ENCODE peak calls at places on chromosomes 2 and 18, in five cellular contexts. Y is HAP-1; L is uterus; J is GM23248; W is CD4-positive, alpha-beta memory T cell. K is an unnamed sample. For H3K36me3, the result is how much of the 10 kb centered on the place peaks cover.

GRCh38 chr2:55779459-55780421 is 86.1 kb upstream of the PNPT1 start:
- DNase-seq in Y (no peak), L (no peak), J (peak), W (no peak), K (peak)

GRCh38 chr2:167127135-167127534 is 238.9 kb downstream of the XIRP2 start:
- DNase-seq in Y (no peak), L (no peak), J (peak), W (no peak), K (no peak)

GRCh38 chr2:157938556-157938955 is 62.4 kb upstream of the ACVR1 start:
- DNase-seq in Y (no peak), L (no peak), J (no peak), W (no peak), K (no peak)

GRCh38 chr2:19722486-19723420 is 179.0 kb downstream of the TTC32 start:
- DNase-seq in Y (no peak), L (no peak), J (no peak), W (no peak), K (no peak)

GRCh38 chr2:191601060-191601459 is 76.9 kb upstream of the NABP1 start:
- DNase-seq in Y (no peak), L (no peak), J (no peak), W (no peak), K (no peak)

GRCh38 chr2:135183822-135184221 is 131.7 kb downstream of the RAB3GAP1 start:
- DNase-seq in Y (no peak), L (no peak), J (no peak), W (no peak), K (no peak)

GRCh38 chr2:201674794-201675193 is 23.6 kb downstream of the MPP4 start:
- DNase-seq in Y (no peak), L (no peak), J (no peak), W (no peak), K (no peak)

GRCh38 chr2:198873771-198874501 is 583.8 kb downstream of the SATB2 start:
- DNase-seq in Y (no peak), L (no peak), J (peak), W (no peak), K (no peak)

GRCh38 chr2:13401312-13401711 is 684.6 kb downstream of the TRIB2 start:
- DNase-seq in Y (no peak), L (no peak), J (no peak), W (no peak), K (no peak)

GRCh38 chr2:225074919-225075681 is 32.8 kb upstream of the DOCK10 start:
- DNase-seq in Y (no peak), L (no peak), J (peak), W (no peak), K (no peak)

GRCh38 chr18:2905802-2906521 is 59.2 kb downstream of the EMILIN2 start:
- DNase-seq in Y (no peak), L (peak), J (peak), W (peak), K (peak)

GRCh38 chr18:7084766-7085080 is 32.9 kb downstream of the LAMA1 start:
- DNase-seq in Y (no peak), L (no peak), J (peak), W (no peak), K (no peak)

GRCh38 chr2:83879127-83879526 is 580.0 kb downstream of the SUCLG1 start:
- DNase-seq in Y (no peak), L (no peak), J (no peak), W (no peak), K (no peak)

GRCh38 chr2:27566628-27567027 is 16.2 kb upstream of the ZNF512 start:
- DNase-seq in Y (no peak), L (no peak), J (peak), W (no peak), K (no peak)

GRCh38 chr18:36284671-36285295 is 12.7 kb upstream of the FHOD3 start:
- DNase-seq in Y (peak), L (peak), J (peak), W (peak), K (no peak)

GRCh38 chr2:240964854-240965295 is 33.5 kb upstream of the SNED1 start:
- DNase-seq in Y (peak), L (peak), J (no peak), W (no peak), K (no peak)

GRCh38 chr2:102592601-102593000 is 26.8 kb upstream of the SLC9A2 start:
- DNase-seq in Y (peak), L (no peak), J (peak), W (no peak), K (no peak)

GRCh38 chr2:20455076-20455587 is 8.3 kb downstream of the RHOB start:
- DNase-seq in Y (no peak), L (peak), J (no peak), W (no peak), K (no peak)

GRCh38 chr2:67340118-67341011 is 56.8 kb upstream of the ETAA1 start:
- DNase-seq in Y (no peak), L (no peak), J (peak), W (no peak), K (no peak)

GRCh38 chr2:67338601-67339233 is 58.4 kb upstream of the ETAA1 start:
- DNase-seq in Y (no peak), L (no peak), J (no peak), W (no peak), K (no peak)

GRCh38 chr2:67339234-67339885 is 57.8 kb upstream of the ETAA1 start:
- DNase-seq in Y (no peak), L (no peak), J (no peak), W (no peak), K (no peak)

GRCh38 chr2:67341012-67341318 is 56.2 kb upstream of the ETAA1 start:
- DNase-seq in Y (no peak), L (no peak), J (no peak), W (no peak), K (no peak)

GRCh38 chr2:67337903-67338302 is 59.2 kb upstream of the ETAA1 start:
- DNase-seq in Y (no peak), L (no peak), J (no peak), W (no peak), K (no peak)
- H3K36me3 ChIP-seq in Y (under half), L (under half), J (under half), W (under half), K (under half)

DNA sequence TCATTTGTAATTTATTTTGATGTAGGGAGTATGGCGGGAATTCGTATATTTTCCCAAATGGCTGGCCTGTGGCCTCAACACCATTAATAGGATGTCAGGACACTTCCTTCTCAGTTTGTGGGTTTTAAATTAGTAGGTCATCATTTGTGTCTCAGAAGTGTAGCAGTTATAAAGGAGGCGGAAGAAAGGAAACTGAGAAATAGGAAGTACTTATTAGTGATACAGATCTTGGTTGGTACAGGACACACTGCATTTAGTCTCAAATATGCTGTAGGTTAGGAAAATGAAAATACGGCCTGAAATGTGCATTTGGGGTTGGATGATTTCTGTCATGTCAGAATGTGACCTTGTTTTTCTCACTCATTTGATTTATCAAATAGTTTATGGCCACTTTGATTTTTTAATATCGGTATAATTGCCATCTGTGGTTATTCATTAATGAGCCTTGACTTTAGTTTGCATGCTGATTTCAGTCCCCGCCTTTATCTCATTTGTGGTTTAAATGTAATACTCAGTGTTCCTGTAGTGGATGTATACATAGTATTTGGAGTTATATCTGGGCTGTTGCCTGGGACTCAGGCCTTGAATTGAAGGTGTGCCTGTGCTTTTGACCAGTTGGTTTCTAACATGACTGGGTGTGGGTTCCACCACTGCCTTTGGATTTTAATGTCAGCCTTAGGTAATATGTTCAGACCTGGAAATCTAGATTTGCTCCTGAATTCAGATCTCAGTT is 31.4 kb downstream of the ZCCHC2 start:
- DNase-seq in Y (no peak), L (no peak), J (no peak), W (no peak), K (no peak)
- H3K36me3 ChIP-seq in Y (under half), L (under half), J (under half), W (half or more), K (under half)

GRCh38 chr18:42752921-42753320 is 362.6 kb downstream of the RIT2 start:
- DNase-seq in Y (no peak), L (no peak), J (no peak), W (no peak), K (no peak)
- H3K36me3 ChIP-seq in Y (under half), L (under half), J (under half), W (under half), K (under half)

GRCh38 chr2:230872151-230872967 is 7.6 kb downstream of the ITM2C start:
- DNase-seq in Y (no peak), L (no peak), J (no peak), W (no peak), K (no peak)

GRCh38 chr2:230868947-230869690 is 4.4 kb downstream of the ITM2C start:
- DNase-seq in Y (peak), L (no peak), J (no peak), W (no peak), K (no peak)

GRCh38 chr2:230869691-230870543 is 5.2 kb downstream of the ITM2C start:
- DNase-seq in Y (peak), L (no peak), J (no peak), W (no peak), K (no peak)

GRCh38 chr2:230871361-230872150 is 6.8 kb downstream of the ITM2C start:
- DNase-seq in Y (no peak), L (no peak), J (no peak), W (no peak), K (no peak)

DNA sequence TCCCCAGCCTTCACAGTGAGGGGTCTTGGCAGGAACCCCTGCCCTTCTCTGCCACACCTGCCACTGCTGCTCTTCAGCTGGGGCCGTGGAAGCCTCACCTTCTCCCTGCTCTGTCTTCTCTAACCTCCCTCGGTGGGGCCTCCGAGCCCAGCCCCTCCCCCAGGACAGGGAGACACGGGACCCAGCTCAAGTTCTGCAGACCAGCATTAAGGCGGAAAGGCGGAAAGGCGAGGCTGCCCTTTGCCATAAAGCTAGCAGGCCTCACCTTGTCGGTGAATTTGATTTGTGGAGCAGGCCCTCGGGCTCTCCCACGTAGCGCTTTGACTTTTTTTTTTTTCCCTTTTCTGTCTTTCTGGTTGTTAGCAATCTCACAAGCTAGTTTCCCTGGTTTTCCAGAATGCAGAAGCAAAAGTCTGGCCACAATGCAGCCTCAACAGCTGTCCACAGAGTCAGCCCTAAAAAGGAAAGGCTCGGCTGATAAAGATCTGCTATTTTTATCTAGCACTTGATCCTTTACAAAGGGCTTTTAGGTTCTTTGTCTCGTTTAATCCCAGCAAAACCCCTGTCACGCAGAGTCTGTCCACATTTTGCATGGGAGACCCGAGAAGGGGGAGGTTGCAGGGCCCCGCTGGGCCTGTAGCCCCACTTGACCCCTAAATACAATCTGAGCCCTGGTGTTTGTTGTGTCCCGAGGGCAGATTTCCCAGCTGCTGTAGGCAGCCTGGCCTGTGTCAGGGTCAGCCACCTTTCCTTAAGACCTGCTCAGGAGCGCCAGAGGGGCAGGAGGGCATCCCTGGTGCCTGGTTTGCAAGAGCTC is 6.0 kb downstream of the ITM2C start:
- DNase-seq in Y (peak), L (no peak), J (no peak), W (no peak), K (peak)
- H3K36me3 ChIP-seq in Y (under half), L (under half), J (under half), W (under half), K (under half)

GRCh38 chr2:86079981-86080911 is 25.4 kb downstream of the POLR1A start:
- DNase-seq in Y (peak), L (peak), J (peak), W (peak), K (peak)
- H3K36me3 ChIP-seq in Y (half or more), L (under half), J (under half), W (under half), K (under half)

DNA sequence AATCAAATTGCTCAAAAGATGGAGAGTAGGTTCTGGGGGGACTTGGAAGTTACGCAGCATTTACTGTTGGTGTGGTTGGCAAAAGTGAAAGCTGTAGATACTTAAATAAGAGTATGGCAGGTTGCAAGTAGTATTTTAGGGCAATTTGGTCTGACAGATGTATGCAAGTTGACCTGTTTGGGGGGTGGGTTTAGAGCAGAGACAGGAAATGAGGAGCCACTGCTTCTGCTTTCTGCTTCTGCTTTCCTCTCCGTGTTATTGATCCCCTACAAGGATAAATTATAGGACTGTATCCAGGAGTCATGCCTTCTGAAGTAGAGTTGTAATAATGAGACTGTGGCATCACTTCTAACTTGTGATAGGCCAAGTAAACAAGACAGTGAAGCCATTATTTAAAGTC is 71.2 kb downstream of the EPAS1 start:
- DNase-seq in Y (no peak), L (no peak), J (no peak), W (no peak), K (no peak)
- H3K36me3 ChIP-seq in Y (under half), L (under half), J (under half), W (under half), K (under half)

GRCh38 chr2:96359866-96360265 is 24.3 kb downstream of the NCAPH start:
- DNase-seq in Y (no peak), L (no peak), J (no peak), W (peak), K (no peak)
- H3K36me3 ChIP-seq in Y (half or more), L (under half), J (under half), W (under half), K (under half)

DNA sequence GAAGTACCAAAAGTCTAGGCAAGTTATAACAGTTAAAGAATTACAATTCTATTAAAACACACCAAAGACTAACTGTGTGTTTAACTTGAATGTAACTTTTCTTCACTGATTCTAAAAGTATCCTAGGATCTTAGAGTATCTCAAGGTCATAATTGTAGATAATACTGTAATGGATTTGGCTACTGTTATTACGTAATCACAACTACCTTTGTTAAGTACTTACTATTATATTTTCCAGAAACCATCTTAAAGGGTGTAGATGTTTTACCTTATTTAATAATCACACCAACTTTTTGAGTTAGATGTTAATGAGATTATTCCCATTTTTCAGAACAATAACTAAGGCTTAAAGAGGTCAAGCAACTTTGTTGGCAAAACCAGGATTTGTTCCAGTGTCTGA is 161.3 kb upstream of the REG3A start:
- DNase-seq in Y (no peak), L (no peak), J (no peak), W (no peak), K (no peak)
- H3K36me3 ChIP-seq in Y (under half), L (under half), J (under half), W (under half), K (under half)

K was measured in Caco-2.